ENCODE peak calls at places on chromosome 13, in five cellular contexts. One of them, this sample, is unnamed.

GRCh38 chr13:43057653-43058317 is 34.4 kb downstream of the DNAJC15 start:
- DNase-seq in adrenal gland: no peak
- DNase-seq in effector memory CD4-positive, alpha-beta T cell: peak; percentile 35
- DNase-seq in activated T-helper 1 cell treated with anti-CD3 and anti-CD28 coated beads, Interleukin-2, amount 50 U/mL, for 16 hours: no peak
- DNase-seq in stimulated activated CD4-positive, alpha-beta T cell treated with anti-CD3 and anti-CD28 coated beads, Interleukin-2, amount 100 ng/mL, for 48 hours: no peak
- DNase-seq in this sample: no peak

GRCh38 chr13:98267080-98267912 is 90.2 kb upstream of the RNF113B start:
- DNase-seq in stimulated activated CD4-positive, alpha-beta T cell treated with anti-CD3 and anti-CD28 coated beads, Interleukin-2, amount 100 ng/mL, for 48 hours: no peak
- DNase-seq in activated T-helper 1 cell treated with anti-CD3 and anti-CD28 coated beads, Interleukin-2, amount 50 U/mL, for 16 hours: no peak
- DNase-seq in adrenal gland: no peak
- DNase-seq in effector memory CD4-positive, alpha-beta T cell: no peak
- DNase-seq in this sample: no peak

GRCh38 chr13:76848596-76848995 is 37.6 kb downstream of the KCTD12 start:
- DNase-seq in effector memory CD4-positive, alpha-beta T cell: no peak
- DNase-seq in activated T-helper 1 cell treated with anti-CD3 and anti-CD28 coated beads, Interleukin-2, amount 50 U/mL, for 16 hours: no peak
- DNase-seq in adrenal gland: no peak
- DNase-seq in stimulated activated CD4-positive, alpha-beta T cell treated with anti-CD3 and anti-CD28 coated beads, Interleukin-2, amount 100 ng/mL, for 48 hours: no peak
- DNase-seq in this sample: no peak

GRCh38 chr13:100100115-100100879 is 11.4 kb downstream of the PCCA start:
- DNase-seq in stimulated activated CD4-positive, alpha-beta T cell treated with anti-CD3 and anti-CD28 coated beads, Interleukin-2, amount 100 ng/mL, for 48 hours: no peak
- DNase-seq in effector memory CD4-positive, alpha-beta T cell: no peak
- DNase-seq in adrenal gland: peak; percentile 65
- DNase-seq in activated T-helper 1 cell treated with anti-CD3 and anti-CD28 coated beads, Interleukin-2, amount 50 U/mL, for 16 hours: no peak
- DNase-seq in this sample: no peak

GRCh38 chr13:29471551-29471950 is 123.9 kb downstream of the SLC7A1 start:
- DNase-seq in activated T-helper 1 cell treated with anti-CD3 and anti-CD28 coated beads, Interleukin-2, amount 50 U/mL, for 16 hours: no peak
- DNase-seq in stimulated activated CD4-positive, alpha-beta T cell treated with anti-CD3 and anti-CD28 coated beads, Interleukin-2, amount 100 ng/mL, for 48 hours: no peak
- DNase-seq in effector memory CD4-positive, alpha-beta T cell: no peak
- DNase-seq in adrenal gland: no peak
- DNase-seq in this sample: no peak

GRCh38 chr13:98462241-98462882 is 114.5 kb downstream of the STK24 start:
- DNase-seq in stimulated activated CD4-positive, alpha-beta T cell treated with anti-CD3 and anti-CD28 coated beads, Interleukin-2, amount 100 ng/mL, for 48 hours: no peak
- DNase-seq in activated T-helper 1 cell treated with anti-CD3 and anti-CD28 coated beads, Interleukin-2, amount 50 U/mL, for 16 hours: no peak
- DNase-seq in adrenal gland: no peak
- DNase-seq in effector memory CD4-positive, alpha-beta T cell: no peak
- DNase-seq in this sample: no peak

GRCh38 chr13:75407473-75407872 is 74.5 kb downstream of the TBC1D4 start:
- DNase-seq in stimulated activated CD4-positive, alpha-beta T cell treated with anti-CD3 and anti-CD28 coated beads, Interleukin-2, amount 100 ng/mL, for 48 hours: no peak
- DNase-seq in effector memory CD4-positive, alpha-beta T cell: no peak
- DNase-seq in adrenal gland: no peak
- DNase-seq in activated T-helper 1 cell treated with anti-CD3 and anti-CD28 coated beads, Interleukin-2, amount 50 U/mL, for 16 hours: no peak
- DNase-seq in this sample: no peak

GRCh38 chr13:43991773-43992201 is 112.1 kb downstream of the LACC1 start:
- DNase-seq in adrenal gland: no peak
- DNase-seq in stimulated activated CD4-positive, alpha-beta T cell treated with anti-CD3 and anti-CD28 coated beads, Interleukin-2, amount 100 ng/mL, for 48 hours: no peak
- DNase-seq in effector memory CD4-positive, alpha-beta T cell: no peak
- DNase-seq in activated T-helper 1 cell treated with anti-CD3 and anti-CD28 coated beads, Interleukin-2, amount 50 U/mL, for 16 hours: no peak
- DNase-seq in this sample: no peak

GRCh38 chr13:97328222-97328790 is 105.7 kb upstream of the RAP2A start:
- DNase-seq in adrenal gland: no peak
- DNase-seq in activated T-helper 1 cell treated with anti-CD3 and anti-CD28 coated beads, Interleukin-2, amount 50 U/mL, for 16 hours: no peak
- DNase-seq in stimulated activated CD4-positive, alpha-beta T cell treated with anti-CD3 and anti-CD28 coated beads, Interleukin-2, amount 100 ng/mL, for 48 hours: no peak
- DNase-seq in effector memory CD4-positive, alpha-beta T cell: no peak
- DNase-seq in this sample: peak; percentile 35

GRCh38 chr13:110319774-110320509 is 12.9 kb downstream of the COL4A2 start:
- DNase-seq in adrenal gland: no peak
- DNase-seq in effector memory CD4-positive, alpha-beta T cell: no peak
- DNase-seq in activated T-helper 1 cell treated with anti-CD3 and anti-CD28 coated beads, Interleukin-2, amount 50 U/mL, for 16 hours: no peak
- DNase-seq in stimulated activated CD4-positive, alpha-beta T cell treated with anti-CD3 and anti-CD28 coated beads, Interleukin-2, amount 100 ng/mL, for 48 hours: no peak
- DNase-seq in this sample: no peak

GRCh38 chr13:22736768-22737092 is 444.0 kb upstream of the SGCG start:
- DNase-seq in effector memory CD4-positive, alpha-beta T cell: no peak
- DNase-seq in activated T-helper 1 cell treated with anti-CD3 and anti-CD28 coated beads, Interleukin-2, amount 50 U/mL, for 16 hours: no peak
- DNase-seq in stimulated activated CD4-positive, alpha-beta T cell treated with anti-CD3 and anti-CD28 coated beads, Interleukin-2, amount 100 ng/mL, for 48 hours: no peak
- DNase-seq in adrenal gland: no peak
- DNase-seq in this sample: no peak

GRCh38 chr13:39417131-39417530 is 185.9 kb downstream of the LHFPL6 start:
- DNase-seq in adrenal gland: no peak
- DNase-seq in stimulated activated CD4-positive, alpha-beta T cell treated with anti-CD3 and anti-CD28 coated beads, Interleukin-2, amount 100 ng/mL, for 48 hours: no peak
- DNase-seq in activated T-helper 1 cell treated with anti-CD3 and anti-CD28 coated beads, Interleukin-2, amount 50 U/mL, for 16 hours: no peak
- DNase-seq in effector memory CD4-positive, alpha-beta T cell: no peak
- DNase-seq in this sample: peak; percentile 28

GRCh38 chr13:101026328-101026727 is 351.7 kb upstream of the TMTC4 start:
- DNase-seq in stimulated activated CD4-positive, alpha-beta T cell treated with anti-CD3 and anti-CD28 coated beads, Interleukin-2, amount 100 ng/mL, for 48 hours: no peak
- DNase-seq in effector memory CD4-positive, alpha-beta T cell: no peak
- DNase-seq in activated T-helper 1 cell treated with anti-CD3 and anti-CD28 coated beads, Interleukin-2, amount 50 U/mL, for 16 hours: no peak
- DNase-seq in adrenal gland: no peak
- DNase-seq in this sample: no peak

GRCh38 chr13:27379694-27380596 is 44.5 kb upstream of the GTF3A start:
- DNase-seq in effector memory CD4-positive, alpha-beta T cell: no peak
- DNase-seq in activated T-helper 1 cell treated with anti-CD3 and anti-CD28 coated beads, Interleukin-2, amount 50 U/mL, for 16 hours: no peak
- DNase-seq in adrenal gland: no peak
- DNase-seq in stimulated activated CD4-positive, alpha-beta T cell treated with anti-CD3 and anti-CD28 coated beads, Interleukin-2, amount 100 ng/mL, for 48 hours: peak; percentile 61
- DNase-seq in this sample: peak; percentile 83

GRCh38 chr13:52353116-52353718 is 52.8 kb downstream of the THSD1 start:
- DNase-seq in activated T-helper 1 cell treated with anti-CD3 and anti-CD28 coated beads, Interleukin-2, amount 50 U/mL, for 16 hours: no peak
- DNase-seq in adrenal gland: no peak
- DNase-seq in effector memory CD4-positive, alpha-beta T cell: no peak
- DNase-seq in stimulated activated CD4-positive, alpha-beta T cell treated with anti-CD3 and anti-CD28 coated beads, Interleukin-2, amount 100 ng/mL, for 48 hours: no peak
- DNase-seq in this sample: no peak

GRCh38 chr13:51793570-51794273 is 10.2 kb downstream of the DHRS12 start:
- DNase-seq in adrenal gland: peak; percentile 83
- DNase-seq in stimulated activated CD4-positive, alpha-beta T cell treated with anti-CD3 and anti-CD28 coated beads, Interleukin-2, amount 100 ng/mL, for 48 hours: peak; percentile 36
- DNase-seq in activated T-helper 1 cell treated with anti-CD3 and anti-CD28 coated beads, Interleukin-2, amount 50 U/mL, for 16 hours: no peak
- DNase-seq in effector memory CD4-positive, alpha-beta T cell: no peak
- DNase-seq in this sample: no peak

GRCh38 chr13:95002968-95003813 is 290.8 kb upstream of the SOX21 start:
- DNase-seq in stimulated activated CD4-positive, alpha-beta T cell treated with anti-CD3 and anti-CD28 coated beads, Interleukin-2, amount 100 ng/mL, for 48 hours: no peak
- DNase-seq in effector memory CD4-positive, alpha-beta T cell: no peak
- DNase-seq in adrenal gland: no peak
- DNase-seq in activated T-helper 1 cell treated with anti-CD3 and anti-CD28 coated beads, Interleukin-2, amount 50 U/mL, for 16 hours: no peak
- DNase-seq in this sample: peak; percentile 44

GRCh38 chr13:40191186-40191980 is 475.1 kb downstream of the FOXO1 start:
- DNase-seq in effector memory CD4-positive, alpha-beta T cell: no peak
- DNase-seq in stimulated activated CD4-positive, alpha-beta T cell treated with anti-CD3 and anti-CD28 coated beads, Interleukin-2, amount 100 ng/mL, for 48 hours: no peak
- DNase-seq in activated T-helper 1 cell treated with anti-CD3 and anti-CD28 coated beads, Interleukin-2, amount 50 U/mL, for 16 hours: no peak
- DNase-seq in adrenal gland: no peak
- DNase-seq in this sample: no peak

GRCh38 chr13:110137677-110138008 is 169.3 kb downstream of the COL4A1 start:
- DNase-seq in adrenal gland: peak; percentile 57
- DNase-seq in stimulated activated CD4-positive, alpha-beta T cell treated with anti-CD3 and anti-CD28 coated beads, Interleukin-2, amount 100 ng/mL, for 48 hours: no peak
- DNase-seq in effector memory CD4-positive, alpha-beta T cell: no peak
- DNase-seq in activated T-helper 1 cell treated with anti-CD3 and anti-CD28 coated beads, Interleukin-2, amount 50 U/mL, for 16 hours: no peak
- DNase-seq in this sample: peak; percentile 39

GRCh38 chr13:20383058-20383457 is 142.6 kb downstream of the CRYL1 start:
- DNase-seq in adrenal gland: no peak
- DNase-seq in effector memory CD4-positive, alpha-beta T cell: no peak
- DNase-seq in activated T-helper 1 cell treated with anti-CD3 and anti-CD28 coated beads, Interleukin-2, amount 50 U/mL, for 16 hours: no peak
- DNase-seq in stimulated activated CD4-positive, alpha-beta T cell treated with anti-CD3 and anti-CD28 coated beads, Interleukin-2, amount 100 ng/mL, for 48 hours: no peak
- DNase-seq in this sample: no peak

GRCh38 chr13:83780201-83780600 is 102.1 kb downstream of the SLITRK1 start:
- DNase-seq in adrenal gland: no peak
- DNase-seq in activated T-helper 1 cell treated with anti-CD3 and anti-CD28 coated beads, Interleukin-2, amount 50 U/mL, for 16 hours: no peak
- DNase-seq in stimulated activated CD4-positive, alpha-beta T cell treated with anti-CD3 and anti-CD28 coated beads, Interleukin-2, amount 100 ng/mL, for 48 hours: no peak
- DNase-seq in effector memory CD4-positive, alpha-beta T cell: no peak
- DNase-seq in this sample: peak; percentile 10

GRCh38 chr13:52737900-52738299 is 1.7 kb downstream of the CNMD start:
- DNase-seq in activated T-helper 1 cell treated with anti-CD3 and anti-CD28 coated beads, Interleukin-2, amount 50 U/mL, for 16 hours: no peak
- DNase-seq in adrenal gland: no peak
- DNase-seq in stimulated activated CD4-positive, alpha-beta T cell treated with anti-CD3 and anti-CD28 coated beads, Interleukin-2, amount 100 ng/mL, for 48 hours: no peak
- DNase-seq in effector memory CD4-positive, alpha-beta T cell: no peak
- DNase-seq in this sample: no peak

GRCh38 chr13:109139346-109139745 is 509.9 kb downstream of the MYO16 start:
- DNase-seq in effector memory CD4-positive, alpha-beta T cell: no peak
- DNase-seq in activated T-helper 1 cell treated with anti-CD3 and anti-CD28 coated beads, Interleukin-2, amount 50 U/mL, for 16 hours: no peak
- DNase-seq in stimulated activated CD4-positive, alpha-beta T cell treated with anti-CD3 and anti-CD28 coated beads, Interleukin-2, amount 100 ng/mL, for 48 hours: no peak
- DNase-seq in adrenal gland: no peak
- DNase-seq in this sample: no peak

GRCh38 chr13:76027131-76027530 is 391.0 kb downstream of the LMO7 start:
- DNase-seq in adrenal gland: no peak
- DNase-seq in activated T-helper 1 cell treated with anti-CD3 and anti-CD28 coated beads, Interleukin-2, amount 50 U/mL, for 16 hours: no peak
- DNase-seq in effector memory CD4-positive, alpha-beta T cell: no peak
- DNase-seq in stimulated activated CD4-positive, alpha-beta T cell treated with anti-CD3 and anti-CD28 coated beads, Interleukin-2, amount 100 ng/mL, for 48 hours: no peak
- DNase-seq in this sample: no peak

GRCh38 chr13:107452833-107453232 is 762.5 kb downstream of the LIG4 start:
- DNase-seq in activated T-helper 1 cell treated with anti-CD3 and anti-CD28 coated beads, Interleukin-2, amount 50 U/mL, for 16 hours: no peak
- DNase-seq in stimulated activated CD4-positive, alpha-beta T cell treated with anti-CD3 and anti-CD28 coated beads, Interleukin-2, amount 100 ng/mL, for 48 hours: no peak
- DNase-seq in adrenal gland: no peak
- DNase-seq in effector memory CD4-positive, alpha-beta T cell: no peak
- DNase-seq in this sample: no peak

GRCh38 chr13:34011552-34012085 is 193.7 kb downstream of the RFC3 start:
- DNase-seq in stimulated activated CD4-positive, alpha-beta T cell treated with anti-CD3 and anti-CD28 coated beads, Interleukin-2, amount 100 ng/mL, for 48 hours: no peak
- DNase-seq in adrenal gland: peak; percentile 22
- DNase-seq in effector memory CD4-positive, alpha-beta T cell: no peak
- DNase-seq in activated T-helper 1 cell treated with anti-CD3 and anti-CD28 coated beads, Interleukin-2, amount 50 U/mL, for 16 hours: no peak
- DNase-seq in this sample: no peak

GRCh38 chr13:112133489-112134149 is 66.7 kb downstream of the SOX1 start:
- DNase-seq in activated T-helper 1 cell treated with anti-CD3 and anti-CD28 coated beads, Interleukin-2, amount 50 U/mL, for 16 hours: no peak
- DNase-seq in stimulated activated CD4-positive, alpha-beta T cell treated with anti-CD3 and anti-CD28 coated beads, Interleukin-2, amount 100 ng/mL, for 48 hours: no peak
- DNase-seq in effector memory CD4-positive, alpha-beta T cell: no peak
- DNase-seq in adrenal gland: no peak
- DNase-seq in this sample: no peak

GRCh38 chr13:99198630-99199029 is 2.0 kb upstream of the UBAC2 start:
- DNase-seq in activated T-helper 1 cell treated with anti-CD3 and anti-CD28 coated beads, Interleukin-2, amount 50 U/mL, for 16 hours: no peak
- DNase-seq in effector memory CD4-positive, alpha-beta T cell: no peak
- DNase-seq in stimulated activated CD4-positive, alpha-beta T cell treated with anti-CD3 and anti-CD28 coated beads, Interleukin-2, amount 100 ng/mL, for 48 hours: no peak
- DNase-seq in adrenal gland: no peak
- DNase-seq in this sample: no peak

GRCh38 chr13:48643159-48643558 is 10.6 kb upstream of the CYSLTR2 start:
- DNase-seq in adrenal gland: no peak
- DNase-seq in effector memory CD4-positive, alpha-beta T cell: no peak
- DNase-seq in activated T-helper 1 cell treated with anti-CD3 and anti-CD28 coated beads, Interleukin-2, amount 50 U/mL, for 16 hours: no peak
- DNase-seq in stimulated activated CD4-positive, alpha-beta T cell treated with anti-CD3 and anti-CD28 coated beads, Interleukin-2, amount 100 ng/mL, for 48 hours: no peak
- DNase-seq in this sample: no peak

GRCh38 chr13:113458218-113459065 is 5.2 kb upstream of the ADPRHL1 start:
- DNase-seq in stimulated activated CD4-positive, alpha-beta T cell treated with anti-CD3 and anti-CD28 coated beads, Interleukin-2, amount 100 ng/mL, for 48 hours: no peak
- DNase-seq in effector memory CD4-positive, alpha-beta T cell: no peak
- DNase-seq in adrenal gland: no peak
- DNase-seq in activated T-helper 1 cell treated with anti-CD3 and anti-CD28 coated beads, Interleukin-2, amount 50 U/mL, for 16 hours: no peak
- DNase-seq in this sample: peak; percentile 46

GRCh38 chr13:107421951-107422350 is 793.4 kb downstream of the LIG4 start:
- DNase-seq in effector memory CD4-positive, alpha-beta T cell: no peak
- DNase-seq in stimulated activated CD4-positive, alpha-beta T cell treated with anti-CD3 and anti-CD28 coated beads, Interleukin-2, amount 100 ng/mL, for 48 hours: no peak
- DNase-seq in activated T-helper 1 cell treated with anti-CD3 and anti-CD28 coated beads, Interleukin-2, amount 50 U/mL, for 16 hours: no peak
- DNase-seq in adrenal gland: no peak
- DNase-seq in this sample: no peak

GRCh38 chr13:50437252-50437651 is 406.2 kb downstream of the DLEU7 start:
- DNase-seq in activated T-helper 1 cell treated with anti-CD3 and anti-CD28 coated beads, Interleukin-2, amount 50 U/mL, for 16 hours: no peak
- DNase-seq in effector memory CD4-positive, alpha-beta T cell: no peak
- DNase-seq in adrenal gland: no peak
- DNase-seq in stimulated activated CD4-positive, alpha-beta T cell treated with anti-CD3 and anti-CD28 coated beads, Interleukin-2, amount 100 ng/mL, for 48 hours: no peak
- DNase-seq in this sample: no peak

GRCh38 chr13:46126552-46127171 is 21.8 kb upstream of the CPB2 start:
- DNase-seq in stimulated activated CD4-positive, alpha-beta T cell treated with anti-CD3 and anti-CD28 coated beads, Interleukin-2, amount 100 ng/mL, for 48 hours: peak; percentile 65
- DNase-seq in activated T-helper 1 cell treated with anti-CD3 and anti-CD28 coated beads, Interleukin-2, amount 50 U/mL, for 16 hours: peak; percentile 31
- DNase-seq in adrenal gland: peak; percentile 71
- DNase-seq in effector memory CD4-positive, alpha-beta T cell: peak; percentile 11
- DNase-seq in this sample: peak; percentile 75

GRCh38 chr13:73417012-73417615 is 358.3 kb downstream of the KLF5 start:
- DNase-seq in adrenal gland: no peak
- DNase-seq in effector memory CD4-positive, alpha-beta T cell: no peak
- DNase-seq in stimulated activated CD4-positive, alpha-beta T cell treated with anti-CD3 and anti-CD28 coated beads, Interleukin-2, amount 100 ng/mL, for 48 hours: no peak
- DNase-seq in activated T-helper 1 cell treated with anti-CD3 and anti-CD28 coated beads, Interleukin-2, amount 50 U/mL, for 16 hours: no peak
- DNase-seq in this sample: no peak